ENCODE peak calls at places on chromosomes 6 and 20, in six cellular contexts. M is SW 1271; K is effector memory CD4-positive, alpha-beta T cell; S is NCI-H1092 treated with DMSO at 0.1 percent for 48 hours; A is ecto neural progenitor cell; X is KG1. L is an unnamed sample.
A peak's percentile ranks its signal among the peaks of the same experiment; 100 is the strongest.

GRCh38 chr6:5936611-5937010 is 70.1 kb downstream of the NRN1 start:
- DNase-seq in K (no peak), A (no peak), S (no peak), X (no peak), M (no peak), L (no peak)

GRCh38 chr20:47309806-47310426 is 46.6 kb downstream of the ZMYND8 start:
- DNase-seq in X (no peak), K (no peak), A (no peak), M (no peak), S (no peak), L (no peak)

GRCh38 chr20:59322101-59322500 is 21.7 kb downstream of the EDN3 start:
- DNase-seq in S (no peak), X (no peak), M (no peak), K (no peak), A (no peak), L (no peak)

GRCh38 chr6:44805239-44805849 is 417.8 kb downstream of the CDC5L start:
- DNase-seq in K (no peak), S (no peak), A (no peak), M (no peak), X (no peak), L (peak; percentile 40)

GRCh38 chr20:49661560-49662329 is 51.9 kb downstream of the B4GALT5 start:
- DNase-seq in X (no peak), A (no peak), S (no peak), M (no peak), K (no peak), L (no peak)

GRCh38 chr20:46243707-46244628 is 64.3 kb downstream of the CDH22 start:
- DNase-seq in X (no peak), K (no peak), S (no peak), A (no peak), M (no peak), L (no peak)

GRCh38 chr6:195861-196360 is 96.4 kb upstream of the DUSP22 start:
- DNase-seq in K (peak; percentile 32), S (no peak), A (no peak), M (no peak), X (no peak), L (no peak)

GRCh38 chr6:156963712-156964700 is 186.8 kb downstream of the ARID1B start:
- DNase-seq in A (no peak), X (no peak), S (no peak), K (no peak), M (no peak), L (no peak)

GRCh38 chr20:58075980-58076749 is 152.3 kb downstream of the ANKRD60 start:
- DNase-seq in K (no peak), X (no peak), M (no peak), S (no peak), A (peak; percentile 23), L (no peak)

GRCh38 chr6:43665376-43665775 is 20.5 kb downstream of the RSPH9 start:
- DNase-seq in K (no peak), M (peak; percentile 25), S (no peak), A (no peak), X (no peak), L (no peak)

GRCh38 chr6:4666886-4667513 is 109.2 kb upstream of the CDYL start:
- DNase-seq in A (peak; percentile 13), S (no peak), K (no peak), M (no peak), X (no peak), L (no peak)

L was measured in non-pigmented ciliary epithelial cell.